ENCODE peak calls at places on chromosomes 6 and 20, in seven cellular contexts. V, E, N, G, H, J and S are unnamed samples.

GRCh38 chr6:157602521-157603288 is 220.3 kb upstream of the SNX9 start:
- DNase-seq in V (no peak), E (no peak), N (no peak), G (no peak), H (no peak), J (no peak), S (no peak)

GRCh38 chr6:163745566-163746400 is 331.3 kb downstream of the QKI start:
- DNase-seq in V (no peak), E (peak), N (no peak), G (no peak), H (no peak), J (peak), S (peak)

GRCh38 chr6:14661188-14661587 is 543.6 kb downstream of the CD83 start:
- DNase-seq in V (no peak), E (no peak), N (no peak), G (no peak), H (no peak), J (peak), S (no peak)

GRCh38 chr6:42049116-42049809 is 1.1 kb upstream of the TAF8 start:
- DNase-seq in V (peak), E (peak), N (peak), G (no peak), H (no peak), J (no peak), S (no peak)

GRCh38 chr6:132763269-132763668 is 5.6 kb upstream of the VNN2 start:
- DNase-seq in V (no peak), E (no peak), N (no peak), G (no peak), H (no peak), J (no peak), S (no peak)

GRCh38 chr20:63272105-63273078 is at the start of gene ARFGAP1:
- DNase-seq in V (peak), E (peak), N (peak), G (peak), H (peak), J (peak), S (peak)

GRCh38 chr6:151675746-151676459 is 131.6 kb upstream of the ESR1 start:
- DNase-seq in V (no peak), E (peak), N (no peak), G (peak), H (peak), J (peak), S (no peak)

GRCh38 chr20:38725959-38726848 is 1.9 kb downstream of the SLC32A1 start:
- DNase-seq in V (no peak), E (peak), N (no peak), G (no peak), H (no peak), J (no peak), S (no peak)

GRCh38 chr6:46011241-46012085 is 4.2 kb downstream of the CLIC5 start:
- DNase-seq in V (no peak), E (no peak), N (no peak), G (no peak), H (no peak), J (peak), S (no peak)

GRCh38 chr6:32298632-32299336 is 72.9 kb downstream of the TSBP1 start:
- DNase-seq in V (no peak), E (no peak), N (no peak), G (no peak), H (no peak), J (peak), S (no peak)